ENCODE peak calls at places on chromosomes 11 and 22, in four cellular contexts. I, T, D and V are unnamed samples.

GRCh38 chr11:34242037-34242625 is 115.7 kb downstream of the ABTB2 start:
- DNase-seq in I (no peak), T (no peak), D (no peak), V (no peak)

GRCh38 chr11:34208266-34209135 is 103.1 kb downstream of the NAT10 start:
- DNase-seq in I (no peak), T (no peak), D (no peak), V (peak; percentile 52)

GRCh38 chr11:120334894-120335462 is 1.2 kb upstream of the ARHGEF12 start:
- DNase-seq in I (peak; percentile 56), T (peak; percentile 74), D (peak; percentile 91), V (peak; percentile 89)

GRCh38 chr11:4118107-4118506 is 23.5 kb downstream of the RRM1 start:
- DNase-seq in I (no peak), T (no peak), D (peak; percentile 17), V (no peak)

GRCh38 chr11:115334932-115335788 is 169.1 kb downstream of the CADM1 start:
- DNase-seq in I (no peak), T (no peak), D (peak; percentile 41), V (no peak)

GRCh38 chr11:87430821-87431220 is 393.1 kb downstream of the TMEM135 start:
- DNase-seq in I (no peak), T (no peak), D (peak; percentile 69), V (no peak)

GRCh38 chr11:115081972-115082371 is 403.6 kb downstream of the NXPE2 start:
- DNase-seq in I (no peak), T (no peak), D (no peak), V (no peak)

GRCh38 chr11:72483412-72484186 is 49.3 kb upstream of the CLPB start:
- DNase-seq in I (no peak), T (no peak), D (peak; percentile 92), V (no peak)

GRCh38 chr11:112885744-112886706 is 75.2 kb upstream of the NCAM1 start:
- DNase-seq in I (no peak), T (no peak), D (no peak), V (no peak)

GRCh38 chr11:46597155-46597554 is 3.3 kb upstream of the AMBRA1 start:
- DNase-seq in I (no peak), T (no peak), D (no peak), V (no peak)

GRCh38 chr11:46594383-46594718 is 528 bp upstream of the AMBRA1 start:
- DNase-seq in I (no peak), T (no peak), D (no peak), V (no peak)

GRCh38 chr11:46590740-46591606 is 2.9 kb downstream of the AMBRA1 start:
- DNase-seq in I (no peak), T (no peak), D (peak; percentile 56), V (no peak)

GRCh38 chr11:46594785-46595184 is 962 bp upstream of the AMBRA1 start:
- DNase-seq in I (no peak), T (no peak), D (no peak), V (no peak)

GRCh38 chr11:46593550-46594382 is at the start of gene AMBRA1:
- DNase-seq in I (peak; percentile 90), T (peak; percentile 91), D (peak; percentile 97), V (peak; percentile 93)
- H3K4me1 ChIP-seq in I (no peaks in the 10 kb centered on the region), T (peaks cover 45% of the 10 kb centered on the region), D (peaks cover 36% of the 10 kb centered on the region), V (peaks cover 31% of the 10 kb centered on the region)

GRCh38 chr11:67371549-67372231 is 1.7 kb downstream of the CLCF1 start:
- DNase-seq in I (peak; percentile 53), T (no peak), D (no peak), V (peak; percentile 47)

GRCh38 chr11:67372993-67373915 is at the start of gene CLCF1:
- DNase-seq in I (peak; percentile 82), T (peak; percentile 83), D (no peak), V (peak; percentile 62)

GRCh38 chr11:67371199-67371548 is 2.2 kb downstream of the CLCF1 start:
- DNase-seq in I (no peak), T (no peak), D (no peak), V (no peak)

GRCh38 chr11:67373916-67374570 is 645 bp upstream of the CLCF1 start:
- DNase-seq in I (peak; percentile 83), T (peak; percentile 83), D (peak; percentile 82), V (peak; percentile 90)

DNA sequence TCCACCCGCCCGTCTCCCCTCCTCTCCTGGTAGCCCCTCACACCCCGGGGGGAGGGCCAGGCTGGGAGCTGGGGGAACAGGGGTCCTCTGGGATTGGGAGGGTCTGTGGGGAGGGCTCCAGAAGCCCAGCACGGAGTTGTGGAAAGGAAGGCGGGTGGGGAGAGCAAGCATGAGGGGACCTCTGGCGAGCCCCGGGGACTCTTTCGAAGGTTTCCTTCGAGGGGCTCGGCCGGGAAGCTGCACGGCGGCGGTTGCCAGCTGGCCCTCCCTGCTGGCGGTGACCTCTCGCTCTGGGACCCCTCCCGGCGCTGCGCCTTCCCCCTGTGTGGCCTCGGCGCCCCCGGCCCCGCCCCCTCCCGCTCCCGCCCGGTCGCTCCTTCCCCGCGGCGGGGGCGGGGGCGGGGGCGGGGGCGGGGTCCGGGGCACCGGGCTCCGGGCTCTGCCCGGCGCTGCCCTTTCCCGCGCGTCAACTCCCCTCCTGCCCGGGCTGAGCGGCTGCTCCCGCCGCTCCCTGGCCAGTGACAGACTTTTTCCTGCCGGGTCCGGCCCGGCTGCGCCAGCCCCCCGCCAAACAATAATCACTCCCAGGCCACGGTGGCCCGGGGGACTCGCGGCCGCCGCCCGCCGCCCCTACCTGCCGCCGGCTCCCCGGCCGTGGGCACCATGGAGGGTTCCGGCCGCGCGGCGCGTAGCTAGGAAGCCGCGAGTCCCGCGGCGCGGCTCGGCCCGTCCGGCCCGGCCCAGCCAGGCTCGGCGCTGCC is 986 bp downstream of the CLCF1 start:
- DNase-seq in I (peak; percentile 56), T (no peak), D (no peak), V (no peak)
- TF ChIP-seq POLR2A in I (peak; percentile 70), T (peak; percentile 33), D (peak; percentile 63), V (peak; percentile 6)

GRCh38 chr11:93540337-93540736 is 2.9 kb downstream of the SMCO4 start:
- DNase-seq in I (no peak), T (no peak), D (no peak), V (no peak)

GRCh38 chr11:93537022-93537421 is 6.2 kb downstream of the SMCO4 start:
- DNase-seq in I (peak; percentile 37), T (no peak), D (no peak), V (peak; percentile 47)

GRCh38 chr11:93536346-93536871 is 6.8 kb downstream of the SMCO4 start:
- DNase-seq in I (no peak), T (no peak), D (no peak), V (no peak)

GRCh38 chr11:93541154-93541553 is 2.0 kb downstream of the SMCO4 start:
- DNase-seq in I (no peak), T (no peak), D (no peak), V (peak; percentile 37)

DNA sequence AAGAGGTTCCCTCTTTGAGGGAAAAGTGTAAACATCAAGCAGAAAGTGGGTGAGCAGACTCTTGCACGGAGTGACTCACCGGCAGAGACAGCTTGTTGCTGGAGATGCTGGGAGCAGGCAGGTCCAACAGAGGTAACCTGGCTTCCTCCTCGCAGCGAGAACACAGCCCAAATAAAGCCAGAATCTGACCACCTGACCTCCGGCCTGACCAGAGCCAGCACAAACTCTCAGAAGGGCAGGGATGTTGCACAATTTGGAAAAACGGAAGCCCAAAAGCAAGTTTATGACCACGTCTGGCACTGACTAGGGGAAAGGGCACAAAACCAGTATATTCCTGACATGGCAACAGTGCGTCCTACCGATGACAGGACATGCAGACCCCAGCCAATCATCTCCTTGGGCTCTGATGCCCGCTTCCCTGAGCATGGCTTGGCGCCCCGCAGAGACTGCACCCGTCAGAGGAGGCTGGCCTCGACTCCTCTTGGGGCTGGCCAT is 5.4 kb downstream of the SMCO4 start:
- DNase-seq in I (peak; percentile 51), T (no peak), D (no peak), V (peak; percentile 81)
- H3K27ac ChIP-seq in I (peak overlapping the region; percentile 78), T (no peak overlapping the region), D (no peak overlapping the region), V (peak overlapping the region; percentile 53)

DNA sequence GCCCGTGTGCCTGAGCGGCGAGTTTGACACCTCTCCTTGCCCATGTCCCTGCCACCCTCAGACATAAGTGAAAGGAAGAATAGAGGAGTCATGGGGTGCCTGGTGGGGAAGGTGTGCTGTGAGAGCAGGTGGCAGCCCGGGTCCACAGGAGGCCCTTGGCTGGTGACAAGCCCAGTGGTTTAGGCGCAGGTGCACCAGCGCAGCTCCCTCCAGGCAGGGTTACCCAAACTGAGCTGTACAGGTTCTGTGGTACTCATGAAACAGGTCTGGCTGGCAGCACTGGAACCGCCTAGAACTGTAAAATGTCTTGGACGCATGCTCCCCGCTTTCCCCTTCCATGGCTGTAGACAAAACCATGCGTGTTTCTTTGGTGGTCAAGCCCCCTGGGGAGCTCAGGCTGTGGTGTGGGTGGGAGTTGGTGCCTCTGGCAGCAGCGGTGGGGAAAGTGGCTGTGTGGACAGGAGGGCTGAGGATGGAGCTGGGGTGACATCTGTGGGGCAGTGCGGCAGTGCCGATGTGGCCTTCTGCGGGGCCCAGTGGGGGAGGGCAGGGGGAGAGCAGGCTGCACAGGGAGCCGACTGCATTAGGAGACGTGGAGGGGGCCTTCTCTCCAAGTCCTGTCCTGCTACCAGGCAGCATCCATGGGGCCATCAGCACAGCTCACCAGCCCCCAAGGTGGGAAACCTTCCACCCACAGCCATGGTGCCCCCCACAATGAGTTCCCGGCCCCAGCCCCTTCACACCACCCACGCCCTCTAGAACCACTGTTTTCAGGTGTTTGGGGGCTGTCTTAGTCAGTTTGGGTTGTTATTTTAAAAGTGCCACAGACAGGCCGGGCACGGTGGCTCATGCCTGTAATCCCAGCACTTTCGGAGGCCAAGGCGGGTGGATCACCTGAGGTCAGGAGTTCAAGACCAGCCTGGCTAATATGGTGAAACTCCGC is 5.6 kb upstream of the GTSE1 start:
- DNase-seq in I (no peak), T (no peak), D (no peak), V (no peak)
- H3K4me1 ChIP-seq in I (no peaks in the 10 kb centered on the region), T (peaks cover 7% of the 10 kb centered on the region), D (peaks cover 20% of the 10 kb centered on the region), V (peaks cover 7% of the 10 kb centered on the region)

GRCh38 chr22:50307891-50308596 is 598 bp upstream of the PLXNB2 start:
- DNase-seq in I (peak; percentile 51), T (no peak), D (no peak), V (no peak)

GRCh38 chr22:50308597-50308935 is 1.1 kb upstream of the PLXNB2 start:
- DNase-seq in I (peak; percentile 87), T (peak; percentile 78), D (no peak), V (peak; percentile 96)

GRCh38 chr22:50305393-50305657 is 2.1 kb downstream of the PLXNB2 start:
- DNase-seq in I (no peak), T (no peak), D (no peak), V (no peak)

GRCh38 chr22:50305658-50306566 is 1.5 kb downstream of the PLXNB2 start:
- DNase-seq in I (peak; percentile 86), T (peak; percentile 89), D (peak; percentile 83), V (peak; percentile 98)

DNA sequence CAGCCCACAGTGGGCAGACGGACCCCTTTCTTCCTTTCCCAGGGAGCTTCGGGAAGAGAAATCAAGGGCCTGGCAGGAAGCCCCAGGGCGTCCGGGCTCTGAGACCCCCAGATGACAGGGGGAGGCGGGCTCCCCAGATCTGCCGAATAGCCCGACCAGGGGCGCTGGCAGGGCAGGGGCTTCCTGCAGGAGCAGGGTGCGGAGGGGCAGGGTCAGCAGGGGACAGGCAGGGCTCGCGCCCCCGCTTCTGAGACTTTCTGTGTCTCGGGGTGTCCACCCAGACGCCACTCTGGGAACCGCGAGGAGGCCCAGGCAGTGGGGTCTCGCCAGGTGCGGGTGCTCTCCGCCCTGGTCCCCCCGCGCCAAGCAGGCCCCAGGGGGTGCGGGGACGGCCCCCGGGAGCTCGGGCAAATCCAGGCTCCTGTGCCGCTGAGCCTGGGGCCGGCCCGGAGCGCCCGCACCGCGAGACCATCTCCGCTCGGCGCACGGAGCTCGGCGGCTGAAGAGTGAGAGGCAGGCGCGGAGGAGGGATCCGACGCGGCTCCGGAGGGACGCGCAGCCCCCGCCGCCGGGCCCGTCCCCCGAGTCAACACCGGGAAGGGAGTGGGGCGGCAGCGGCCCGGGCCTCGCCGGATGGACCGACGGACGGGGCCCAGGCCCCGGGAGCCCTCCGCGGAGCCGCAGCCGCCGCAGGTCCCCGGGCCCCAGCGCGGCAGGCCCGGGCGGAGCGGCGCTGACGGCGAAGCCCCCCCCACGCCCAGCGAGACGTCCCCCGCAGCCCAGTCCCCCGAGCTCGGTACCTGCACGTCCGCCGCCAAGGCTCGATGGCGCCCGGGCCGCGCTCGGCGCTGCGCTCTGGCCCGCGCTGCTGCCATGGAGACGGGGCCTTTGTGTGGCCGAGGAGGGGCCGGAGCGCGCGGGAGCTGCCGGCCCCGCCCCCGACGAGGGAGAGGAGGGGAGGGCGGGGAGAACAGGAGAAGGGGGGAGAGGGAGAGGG is at the start of gene PLXNB2:
- DNase-seq in I (peak; percentile 84), T (peak; percentile 85), D (peak; percentile 76), V (peak; percentile 85)
- TF ChIP-seq POLR2A in I (peak; percentile 72), T (peak; percentile 43), D (peak; percentile 79), V (peak; percentile 48)